ENCODE peak calls at places on chromosomes 13 and 19, in four cellular contexts. P is BJ; G is Panc1; I is CD8-positive, alpha-beta T cell. V is an unnamed sample.
A peak's percentile ranks its signal among the peaks of the same experiment; 100 is the strongest.

GRCh38 chr13:43057653-43058317 is 34.4 kb downstream of the DNAJC15 start:
- DNase-seq in G (no peak), P (no peak), I (peak; percentile 30), V (peak; percentile 9)

GRCh38 chr19:950352-951066 is 24.7 kb downstream of the ARID3A start:
- DNase-seq in I (no peak), G (no peak), P (no peak), V (no peak)

GRCh38 chr19:28737021-28737525 is 475.9 kb downstream of the UQCRFS1 start:
- DNase-seq in G (no peak), P (peak; percentile 6), I (no peak), V (peak; percentile 11)

GRCh38 chr19:10418281-10419199 is 1.8 kb upstream of the PDE4A start:
- DNase-seq in G (no peak), I (no peak), P (no peak), V (no peak)

GRCh38 chr13:30647420-30647819 is 29.7 kb downstream of the USPL1 start:
- DNase-seq in I (no peak), G (no peak), P (no peak), V (no peak)

GRCh38 chr13:29583073-29583785 is 12.3 kb downstream of the SLC7A1 start:
- DNase-seq in G (no peak), P (peak; percentile 37), I (no peak), V (peak; percentile 31)

GRCh38 chr13:91904597-91904996 is 506.2 kb downstream of the GPC5 start:
- DNase-seq in P (no peak), I (no peak), G (no peak), V (no peak)

GRCh38 chr13:103878891-103879605 is 812.8 kb upstream of the SLC10A2 start:
- DNase-seq in P (no peak), G (no peak), I (no peak), V (no peak)

GRCh38 chr19:6138066-6138465 is 2.6 kb downstream of the ACSBG2 start:
- DNase-seq in P (no peak), G (no peak), I (no peak), V (no peak)

GRCh38 chr19:47226426-47227346 is 4.3 kb downstream of the BBC3 start:
- DNase-seq in P (peak; percentile 35), G (no peak), I (peak; percentile 59), V (peak; percentile 53)

GRCh38 chr13:94400874-94401273 is 78.6 kb downstream of the DCT start:
- DNase-seq in G (no peak), I (no peak), P (no peak), V (no peak)

GRCh38 chr13:99331881-99332293 is 24.7 kb upstream of the GPR183 start:
- DNase-seq in P (no peak), I (no peak), G (no peak), V (no peak)

GRCh38 chr13:113183450-113184129 is 24.9 kb downstream of the PCID2 start:
- DNase-seq in I (no peak), P (no peak), G (no peak), V (no peak)

GRCh38 chr13:113179374-113180230 is 21.2 kb downstream of the PROZ start:
- DNase-seq in P (no peak), I (peak; percentile 29), G (no peak), V (no peak)

GRCh38 chr13:113184568-113185440 is 23.7 kb downstream of the PCID2 start:
- DNase-seq in G (no peak), P (no peak), I (peak; percentile 54), V (no peak)

GRCh38 chr13:113178896-113179167 is 20.4 kb downstream of the PROZ start:
- DNase-seq in I (no peak), G (no peak), P (no peak), V (no peak)

DNA sequence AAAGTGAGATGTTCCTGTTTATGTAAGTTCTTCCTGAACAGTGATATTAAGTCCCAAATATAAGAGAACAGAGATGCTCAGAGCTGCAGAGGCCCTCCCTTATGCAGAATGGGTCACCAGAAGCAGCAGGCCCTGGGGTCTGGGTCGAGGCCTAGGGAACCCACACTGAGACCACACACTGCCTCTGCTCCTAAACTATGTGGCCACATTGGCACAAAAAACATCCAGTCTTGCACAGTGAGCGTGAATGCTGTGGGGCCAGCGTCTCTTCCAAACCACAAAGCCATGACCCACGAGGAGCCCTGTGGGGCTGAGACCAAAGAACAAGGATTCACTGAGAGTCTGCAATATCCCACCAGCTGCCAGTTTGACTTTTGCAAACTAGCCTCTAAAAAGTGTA is 23.6 kb downstream of the PROZ start:
- DNase-seq in I (no peak), P (no peak), G (no peak), V (no peak)
- H3K4me3 ChIP-seq in I (no peak overlapping the region), P (no peak overlapping the region), G (no peak overlapping the region), V (no peak overlapping the region)

GRCh38 chr19:7459773-7460172 is 29.1 kb downstream of the PEX11G start:
- DNase-seq in I (no peak), G (no peak), P (no peak), V (no peak)
- TF ChIP-seq CTCF in I (no peak), G (no peak), P (no peak), V (no peak)

DNA sequence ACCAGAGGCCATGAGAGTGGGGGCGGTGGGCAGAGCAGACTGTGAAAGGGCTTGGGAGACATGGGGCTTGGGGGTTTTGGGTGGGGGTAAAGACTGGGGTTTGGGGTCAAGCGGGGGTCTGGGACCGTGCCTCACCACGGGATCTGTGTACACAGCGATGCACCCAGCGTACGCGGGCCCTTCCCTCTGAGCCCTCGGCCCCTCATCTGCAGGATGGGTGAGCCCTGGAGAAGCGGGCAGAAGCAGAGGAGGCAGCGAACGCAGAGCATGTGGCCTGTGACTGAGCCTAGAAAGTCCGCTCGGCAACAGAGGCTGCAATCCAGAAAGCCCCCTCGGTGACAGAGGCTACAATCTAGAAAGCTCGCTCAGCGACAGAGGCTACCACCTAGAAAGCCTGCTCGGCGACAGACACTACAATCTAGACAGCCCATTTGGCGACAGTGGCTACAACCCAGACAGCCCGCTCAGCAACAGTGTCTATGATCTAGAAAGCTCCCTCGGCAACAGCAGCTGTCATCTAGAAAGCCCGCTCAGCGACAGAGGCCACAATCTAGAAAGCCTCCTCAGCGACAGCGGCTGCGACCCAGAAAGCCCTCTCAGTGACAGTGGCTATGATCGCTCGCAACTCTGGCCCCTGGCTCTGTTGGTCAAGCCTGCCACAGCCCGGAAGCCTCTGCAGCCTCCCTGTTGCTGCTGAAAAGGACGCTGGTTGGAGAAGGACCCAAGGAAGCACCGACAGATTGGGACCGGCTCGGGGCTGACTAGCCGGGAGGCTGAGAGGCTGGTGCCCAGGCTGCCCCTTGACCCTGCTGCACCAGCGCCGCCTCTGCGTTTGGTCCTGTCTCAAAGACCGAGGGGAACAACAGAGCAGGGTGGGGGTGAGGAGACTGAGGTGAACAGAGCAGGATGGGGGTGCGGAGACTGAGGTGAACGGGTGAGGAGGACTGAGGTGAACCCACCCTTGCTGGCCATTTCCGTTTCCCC is 68.6 kb downstream of the SPACA7 start:
- DNase-seq in G (no peak), I (no peak), P (no peak), V (no peak)
- H3K4me3 ChIP-seq in G (no peak overlapping the region), I (no peak overlapping the region), P (no peak overlapping the region), V (no peak overlapping the region)

GRCh38 chr19:15125232-15126067 is 18.2 kb downstream of the SYDE1 start:
- DNase-seq in P (peak; percentile 86), G (peak; percentile 82), I (peak; percentile 97), V (peak; percentile 89)
- TF ChIP-seq CTCF in P (no peak), G (no peak), I (no peak), V (no peak)

GRCh38 chr19:11483176-11484111 is 2.6 kb upstream of the ELAVL3 start:
- DNase-seq in I (no peak), P (no peak), G (no peak), V (no peak)
- H3K4me3 ChIP-seq in I (no peak overlapping the region), P (no peak overlapping the region), G (no peak overlapping the region), V (no peak overlapping the region)

GRCh38 chr19:50702870-50703829 is 16.5 kb downstream of the SHANK1 start:
- DNase-seq in I (no peak), G (no peak), P (no peak), V (no peak)
- TF ChIP-seq CTCF in I (no peak), G (no peak), P (no peak), V (no peak)

DNA sequence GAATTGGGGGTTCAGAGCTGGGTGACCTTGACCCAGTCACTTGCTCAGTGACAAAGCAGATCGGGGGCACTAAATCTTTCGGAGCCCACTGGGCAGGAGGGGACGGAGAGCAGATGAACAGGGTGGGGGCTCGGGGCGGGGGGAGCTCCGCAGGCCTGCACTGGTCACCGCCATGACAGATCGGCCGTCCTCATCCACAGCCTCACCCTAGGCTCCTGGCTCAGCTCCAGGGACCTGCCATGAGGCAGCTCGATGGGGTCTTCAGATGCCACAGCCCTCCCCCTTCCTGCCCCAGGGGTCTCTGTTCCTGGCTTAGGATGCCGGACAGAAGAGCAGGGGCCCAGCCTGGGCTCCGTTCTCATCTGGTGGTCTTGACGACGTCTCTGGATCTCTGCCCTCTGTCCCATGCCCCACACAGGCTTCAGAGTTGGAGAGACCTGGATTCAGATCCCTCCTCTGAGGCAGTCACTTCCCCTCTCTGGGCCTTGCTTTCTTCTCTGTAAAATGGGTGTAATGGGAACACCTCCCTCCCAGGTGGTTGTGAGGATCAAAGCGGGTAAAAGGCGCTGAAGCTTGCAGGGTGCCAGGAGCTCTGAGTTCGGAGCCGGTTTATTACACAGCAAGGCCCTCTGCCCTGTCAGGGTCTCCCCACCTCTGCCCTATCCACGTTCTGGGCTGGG is 3.0 kb downstream of the KDM4B start:
- DNase-seq in I (no peak), P (no peak), G (no peak), V (no peak)
- H3K4me3 ChIP-seq in I (no peak overlapping the region), P (peak overlapping the region; percentile 83), G (peak overlapping the region; percentile 71), V (peak overlapping the region; percentile 79)

DNA sequence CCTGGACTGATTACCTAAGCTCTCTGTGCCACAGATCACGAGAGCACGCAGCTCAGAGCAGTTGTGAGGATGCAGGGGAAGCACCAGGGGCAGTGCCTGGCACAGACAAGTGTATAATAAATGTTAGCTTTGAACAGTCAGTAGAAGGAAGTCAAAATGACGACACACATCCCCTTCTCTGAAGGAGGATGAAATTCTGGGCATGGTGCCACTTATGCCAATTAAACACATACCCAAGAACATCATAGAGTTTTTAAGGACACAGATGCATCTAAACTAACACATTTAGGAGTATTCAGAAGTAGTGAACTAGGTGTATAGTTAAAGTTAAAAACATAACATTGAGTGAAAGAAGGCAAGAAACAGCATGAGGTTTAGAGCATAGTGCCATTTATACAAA is 25.0 kb upstream of the SIGLEC11 start:
- DNase-seq in I (no peak), G (no peak), P (no peak), V (no peak)
- TF ChIP-seq CTCF in I (no peak), G (no peak), P (no peak), V (no peak)

DNA sequence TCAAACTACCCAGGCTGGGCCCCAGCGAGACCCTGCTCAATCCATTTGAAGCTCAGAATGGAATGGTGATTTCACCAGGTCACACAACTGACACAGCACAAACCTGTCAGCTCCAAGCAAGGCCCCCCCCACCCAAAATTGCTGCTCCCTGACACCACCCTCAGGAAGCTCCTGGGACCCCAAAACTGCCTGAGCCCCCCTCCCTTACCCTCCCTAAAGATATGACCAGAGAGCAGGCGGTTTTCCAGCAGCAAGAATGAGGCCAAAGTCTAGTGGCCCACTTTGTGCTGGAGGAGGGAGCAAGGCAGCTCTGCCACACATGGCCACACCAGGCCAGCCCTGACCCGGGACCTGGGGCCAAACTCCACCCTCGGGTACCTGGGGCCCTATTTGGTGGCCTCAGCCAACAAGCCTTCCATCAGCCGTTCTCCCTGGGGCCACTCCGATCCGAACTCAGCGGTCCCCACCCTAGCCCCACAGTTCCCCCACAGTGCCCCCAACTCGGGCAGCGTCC is 2.3 kb downstream of the NR2F6 start:
- DNase-seq in I (no peak), P (no peak), G (no peak), V (no peak)
- H3K4me3 ChIP-seq in I (no peak overlapping the region), P (peak overlapping the region; percentile 96), G (peak overlapping the region; percentile 84), V (peak overlapping the region; percentile 86)

DNA sequence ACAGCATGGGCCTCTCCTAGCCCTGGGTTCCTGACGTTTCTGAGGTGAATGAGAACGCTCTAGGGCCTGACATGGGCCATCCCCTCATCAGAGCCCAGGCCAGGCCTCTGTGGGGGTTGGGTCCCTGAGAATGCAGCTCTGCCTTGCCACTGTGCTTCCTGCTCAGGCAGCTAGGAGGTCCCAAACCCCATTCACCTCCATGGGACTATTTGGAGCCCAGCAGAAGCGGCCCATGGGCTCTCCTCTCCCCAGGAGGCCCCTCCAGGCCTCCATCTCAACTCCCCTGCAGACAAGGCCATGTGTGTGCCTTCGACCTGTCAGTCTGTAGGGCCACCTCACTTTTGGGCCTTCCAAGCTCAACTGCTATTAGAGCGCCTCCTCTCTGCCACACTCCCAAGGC is 36.9 kb downstream of the ELL start:
- DNase-seq in G (no peak), P (no peak), I (no peak), V (no peak)
- TF ChIP-seq CTCF in G (no peak), P (no peak), I (no peak), V (no peak)

V was measured in HFF-Myc.